ENCODE peak calls at places on chromosomes 2 and 18, in ten cellular contexts. W is naive B cell; R is Ammon's horn; I is stimulated activated CD4-positive, alpha-beta T cell treated with anti-CD3 and anti-CD28 coated beads, Interleukin-15, amount 100 ng/mL, for 24 hours; K is ureter; F is OCI-M1; Q is BJ; U is activated effector memory CD4-positive, alpha-beta T cell treated with Interleukin-2 at 50 U/mL for 16 hours; D is nucleus accumbens; E is central memory CD4-positive, alpha-beta T cell. V is an unnamed sample.

GRCh38 chr2:152236191-152236925 is 60.8 kb upstream of the STAM2 start:
- DNase-seq in K (no peak), Q (no peak), E (no peak), D (no peak), R (peak), I (no peak), F (no peak), U (no peak), W (no peak), V (no peak)

GRCh38 chr18:2952605-2953004 is 60.3 kb downstream of the LPIN2 start:
- DNase-seq in U (no peak), E (no peak), Q (no peak), R (no peak), W (no peak), D (no peak), I (no peak), F (no peak), K (no peak), V (no peak)

GRCh38 chr2:2158176-2158826 is 172.8 kb downstream of the MYT1L start:
- DNase-seq in U (no peak), W (no peak), E (no peak), Q (no peak), D (peak), F (no peak), I (no peak), R (peak), K (no peak), V (no peak)

GRCh38 chr2:236894791-236895190 is 190.9 kb upstream of the COPS8 start:
- DNase-seq in D (no peak), Q (no peak), U (no peak), W (no peak), E (no peak), I (no peak), R (no peak), F (no peak), K (no peak), V (no peak)

GRCh38 chr2:189217546-189217945 is 38.0 kb upstream of the COL5A2 start:
- DNase-seq in U (no peak), Q (peak), K (no peak), E (no peak), D (no peak), I (no peak), R (no peak), W (no peak), F (no peak), V (no peak)

GRCh38 chr18:23220355-23220754 is 85.1 kb downstream of the CABLES1 start:
- DNase-seq in F (no peak), R (no peak), U (no peak), I (no peak), W (no peak), Q (no peak), D (no peak), E (no peak), K (no peak), V (no peak)

GRCh38 chr2:74499269-74499939 is at the start of gene LBX2:
- DNase-seq in E (no peak), U (no peak), K (no peak), I (peak), F (no peak), W (no peak), R (no peak), Q (no peak), D (no peak), V (no peak)

GRCh38 chr2:236399409-236399808 is 135.2 kb upstream of the ASB18 start:
- DNase-seq in W (no peak), K (no peak), R (no peak), D (no peak), F (no peak), E (no peak), I (no peak), U (no peak), Q (no peak), V (no peak)

GRCh38 chr18:52237551-52237950 is 102.4 kb upstream of the DCC start:
- DNase-seq in K (no peak), E (no peak), U (no peak), W (no peak), R (no peak), F (no peak), D (no peak), I (no peak), Q (no peak), V (no peak)

GRCh38 chr2:212843409-212844199 is 305.0 kb upstream of the ERBB4 start:
- DNase-seq in K (no peak), W (no peak), I (no peak), D (no peak), F (peak), E (no peak), R (no peak), Q (peak), U (no peak), V (no peak)

GRCh38 chr2:85132834-85133637 is at the start of gene TCF7L1:
- DNase-seq in D (peak), K (peak), U (peak), I (peak), Q (peak), F (peak), W (peak), R (peak), E (peak), V (no peak)

GRCh38 chr2:137888845-137889244 is 75.4 kb upstream of the HNMT start:
- DNase-seq in U (no peak), D (peak), E (no peak), R (peak), K (no peak), W (no peak), Q (no peak), I (peak), F (peak), V (no peak)

GRCh38 chr2:158539176-158539895 is 82.6 kb downstream of the PKP4 start:
- DNase-seq in I (no peak), W (no peak), Q (peak), F (peak), K (no peak), R (no peak), E (no peak), U (no peak), D (no peak), V (no peak)

GRCh38 chr2:20677301-20678176 is 10.6 kb downstream of the GDF7 start:
- DNase-seq in K (no peak), Q (no peak), D (no peak), R (no peak), I (no peak), E (no peak), W (no peak), F (no peak), U (no peak), V (no peak)

GRCh38 chr2:53711271-53711780 is 56.3 kb upstream of the CHAC2 start:
- DNase-seq in R (no peak), Q (no peak), E (no peak), K (no peak), I (no peak), W (no peak), U (no peak), F (no peak), D (no peak), V (no peak)

GRCh38 chr2:43084699-43085091 is 141.7 kb downstream of the ZFP36L2 start:
- DNase-seq in D (no peak), U (no peak), I (no peak), R (peak), K (peak), W (no peak), E (no peak), F (no peak), Q (no peak), V (no peak)

GRCh38 chr18:67007085-67007484 is 403.2 kb upstream of the CDH19 start:
- DNase-seq in K (no peak), W (no peak), F (no peak), U (no peak), I (no peak), Q (no peak), D (no peak), R (no peak), E (no peak), V (no peak)

GRCh38 chr2:233288663-233289062 is 19.0 kb upstream of the SAG start:
- DNase-seq in E (no peak), W (no peak), D (no peak), U (no peak), K (no peak), R (peak), Q (no peak), F (no peak), I (no peak), V (no peak)

GRCh38 chr2:138356178-138356577 is 145.4 kb upstream of the SPOPL start:
- DNase-seq in R (no peak), E (no peak), D (no peak), Q (peak), I (no peak), F (no peak), U (no peak), W (no peak), K (no peak), V (no peak)

GRCh38 chr2:149036507-149037293 is 1.8 kb upstream of the LYPD6B start:
- DNase-seq in F (no peak), Q (no peak), R (no peak), E (no peak), D (no peak), U (no peak), I (no peak), W (no peak), K (no peak), V (no peak)

GRCh38 chr2:189222440-189222839 is 42.9 kb upstream of the COL5A2 start:
- DNase-seq in W (no peak), K (no peak), U (no peak), R (no peak), D (no peak), F (no peak), I (no peak), E (no peak), Q (no peak), V (no peak)

GRCh38 chr2:129862668-129863067 is 116.8 kb upstream of the RAB6C start:
- DNase-seq in Q (no peak), K (no peak), R (no peak), E (no peak), U (no peak), W (no peak), I (no peak), D (no peak), F (no peak), V (no peak)

GRCh38 chr2:497770-498492 is 179.3 kb downstream of the TMEM18 start:
- DNase-seq in U (no peak), E (no peak), Q (no peak), D (no peak), F (no peak), W (no peak), I (no peak), K (no peak), R (no peak), V (no peak)

V was measured in T-helper 22 cell.